ENCODE peak calls at places on chromosomes 16 and 17, in nine cellular contexts. K is heart right ventricle; F is WTC11; C is activated CD4-positive, alpha-beta T cell treated with anti-CD3 and anti-CD28 coated beads, Interleukin-2, amount 10 ng/mL, durations not matched to agents 7 days and 5 days; S is T follicular helper cell; H is Daoy; A is left colon; R is HTR-8/SVneo; L is choroid plexus epithelial cell. J is an unnamed sample.
A peak's percentile ranks its signal among the peaks of the same experiment; 100 is the strongest.

GRCh38 chr17:21282231-21282630 is 2.3 kb upstream of the MAP2K3 start:
- DNase-seq in K (no peak), F (no peak), C (no peak), S (no peak), H (peak; percentile 95), A (no peak), R (peak; percentile 95), L (peak; percentile 95), J (peak; percentile 89)

GRCh38 chr16:27526169-27526568 is 23.5 kb downstream of the GTF3C1 start:
- DNase-seq in K (peak; percentile 80), F (no peak), C (no peak), S (no peak), H (no peak), A (no peak), R (no peak), L (no peak), J (no peak)

GRCh38 chr16:55471448-55472097 is 7.4 kb upstream of the MMP2 start:
- DNase-seq in K (no peak), F (no peak), C (no peak), S (no peak), H (peak; percentile 75), A (no peak), R (peak; percentile 39), L (peak; percentile 88), J (no peak)

GRCh38 chr16:81401035-81401950 is 43.3 kb upstream of the CMIP start:
- DNase-seq in K (peak; percentile 60), F (no peak), C (no peak), S (no peak), H (peak; percentile 85), A (peak; percentile 35), R (peak; percentile 89), L (peak; percentile 75), J (peak; percentile 78)

GRCh38 chr16:31354394-31355291 is at the start of gene ITGAX:
- DNase-seq in K (peak; percentile 46), F (no peak), C (peak; percentile 65), S (no peak), H (peak; percentile 80), A (peak; percentile 48), R (peak; percentile 92), L (peak; percentile 42), J (peak; percentile 83)

GRCh38 chr17:47275245-47275984 is 21.8 kb downstream of the ITGB3 start:
- DNase-seq in K (peak; percentile 89), F (peak; percentile 75), C (no peak), S (no peak), H (peak; percentile 89), A (peak; percentile 70), R (no peak), L (peak; percentile 73), J (peak; percentile 94)

GRCh38 chr17:42670199-42670924 is 6.4 kb downstream of the PLEKHH3 start:
- DNase-seq in K (no peak), F (peak; percentile 71), C (peak; percentile 41), S (no peak), H (no peak), A (no peak), R (no peak), L (peak; percentile 45), J (no peak)

GRCh38 chr16:75227361-75228142 is 8.8 kb downstream of the CTRB1 start:
- DNase-seq in K (no peak), F (no peak), C (no peak), S (no peak), H (no peak), A (no peak), R (no peak), L (no peak), J (no peak)

GRCh38 chr16:66525396-66526180 is 24.3 kb downstream of the TK2 start:
- DNase-seq in K (no peak), F (no peak), C (no peak), S (no peak), H (peak; percentile 72), A (no peak), R (peak; percentile 39), L (peak; percentile 33), J (no peak)

GRCh38 chr17:79965806-79966205 is 69.9 kb downstream of the TBC1D16 start:
- DNase-seq in K (no peak), F (no peak), C (no peak), S (no peak), H (no peak), A (no peak), R (no peak), L (no peak), J (peak; percentile 78)

GRCh38 chr17:80242505-80242904 is 18.1 kb upstream of the RNF213 start:
- DNase-seq in K (no peak), F (no peak), C (no peak), S (no peak), H (no peak), A (no peak), R (no peak), L (no peak), J (no peak)

GRCh38 chr17:38404174-38404943 is 23.9 kb upstream of the ARHGAP23 start:
- DNase-seq in K (no peak), F (no peak), C (no peak), S (no peak), H (no peak), A (no peak), R (no peak), L (no peak), J (no peak)

GRCh38 chr17:44350733-44351226 is 5.7 kb downstream of the GRN start:
- DNase-seq in K (peak; percentile 56), F (peak; percentile 82), C (peak; percentile 76), S (peak; percentile 49), H (peak; percentile 60), A (peak; percentile 77), R (peak; percentile 84), L (peak; percentile 66), J (peak; percentile 68)

GRCh38 chr17:72111374-72111773 is 9.4 kb upstream of the SOX9 start:
- DNase-seq in K (no peak), F (no peak), C (no peak), S (no peak), H (peak; percentile 11), A (no peak), R (no peak), L (no peak), J (no peak)

GRCh38 chr16:89936508-89936907 is 12.0 kb upstream of the DEF8 start:
- DNase-seq in K (no peak), F (no peak), C (no peak), S (no peak), H (peak; percentile 0), A (no peak), R (no peak), L (no peak), J (no peak)

GRCh38 chr17:63978266-63979200 is 5.8 kb upstream of the SCN4A start:
- DNase-seq in K (no peak), F (no peak), C (no peak), S (no peak), H (no peak), A (no peak), R (no peak), L (no peak), J (no peak)

GRCh38 chr16:82580293-82580900 is 46.4 kb upstream of the CDH13 start:
- DNase-seq in K (peak; percentile 15), F (peak; percentile 25), C (no peak), S (no peak), H (peak; percentile 33), A (no peak), R (peak; percentile 12), L (peak; percentile 13), J (no peak)

J was measured in aorta.